ENCODE peak calls at places on chromosomes 6 and 20, in five cellular contexts. T is AG04450, Q is hypothalamus, H is RPMI8226, F is NCI-H510A treated with DMSO at 0.1 percent for 48 hours. J is an unnamed sample.

GRCh38 chr6:136930528-136930927 is 8.4 kb downstream of the SLC35D3 start:
- DNase-seq in H (no peak), Q (no peak), F (no peak), T (no peak), J (no peak)

GRCh38 chr6:133953634-133954415 is 801 bp downstream of the TBPL1 start:
- DNase-seq in Q (peak; percentile 52), H (peak; percentile 18), T (no peak), F (no peak), J (no peak)

GRCh38 chr6:113560908-113561307 is 296.2 kb upstream of the MARCKS start:
- DNase-seq in H (no peak), F (no peak), Q (no peak), T (peak; percentile 42), J (no peak)

GRCh38 chr20:50112512-50113419 is at the start of gene UBE2V1:
- DNase-seq in Q (peak; percentile 95), F (peak; percentile 71), T (peak; percentile 47), H (peak; percentile 90), J (peak; percentile 44)

GRCh38 chr6:13237318-13237717 is 91.0 kb downstream of the TBC1D7 start:
- DNase-seq in T (no peak), Q (no peak), F (no peak), H (no peak), J (no peak)

GRCh38 chr6:41581381-41581991 is 35.3 kb downstream of the FOXP4 start:
- DNase-seq in F (no peak), H (no peak), Q (no peak), T (peak; percentile 59), J (no peak)

GRCh38 chr20:14848806-14849205 is 511.4 kb upstream of the FLRT3 start:
- DNase-seq in Q (no peak), H (no peak), T (no peak), F (no peak), J (no peak)

GRCh38 chr6:91751496-91751895 is 1164.6 kb upstream of the MAP3K7 start:
- DNase-seq in T (no peak), Q (peak; percentile 22), F (no peak), H (no peak), J (no peak)

GRCh38 chr6:84177253-84177652 is 50.2 kb downstream of the CEP162 start:
- DNase-seq in Q (no peak), F (no peak), T (no peak), H (no peak), J (no peak)

GRCh38 chr6:30101939-30102700 is 10.8 kb downstream of the TRIM31 start:
- DNase-seq in F (no peak), T (peak; percentile 43), Q (peak; percentile 80), H (peak; percentile 90), J (peak; percentile 79)

GRCh38 chr6:100078509-100078908 is 84.5 kb upstream of the MCHR2 start:
- DNase-seq in H (peak; percentile 47), T (no peak), F (no peak), Q (no peak), J (no peak)

GRCh38 chr6:147311218-147311617 is 107.0 kb downstream of the STXBP5 start:
- DNase-seq in Q (no peak), H (no peak), T (no peak), F (no peak), J (no peak)

GRCh38 chr20:63087236-63087871 is 80.6 kb upstream of the BHLHE23 start:
- DNase-seq in Q (no peak), F (no peak), T (no peak), H (peak; percentile 45), J (no peak)

GRCh38 chr6:26211963-26212362 is 124.7 kb downstream of the HFE start:
- DNase-seq in T (no peak), Q (no peak), H (peak; percentile 38), F (no peak), J (no peak)

GRCh38 chr20:18669241-18670019 is 81.6 kb downstream of the DTD1 start:
- DNase-seq in F (no peak), H (no peak), T (no peak), Q (no peak), J (no peak)